ENCODE peak calls at places on chromosomes 12 and 14, in five cellular contexts. One of them, this sample, is unnamed.

GRCh38 chr14:77580964-77581505 is 35.4 kb downstream of the SPTLC2 start:
- DNase-seq in uterus: no peak
- DNase-seq in body of pancreas: no peak
- DNase-seq in transverse colon: no peak
- DNase-seq in tibial nerve: no peak
- DNase-seq in this sample: no peak

GRCh38 chr14:98826618-98827017 is 445.4 kb downstream of the BCL11B start:
- DNase-seq in uterus: no peak
- DNase-seq in body of pancreas: no peak
- DNase-seq in transverse colon: no peak
- DNase-seq in tibial nerve: no peak
- DNase-seq in this sample: no peak

GRCh38 chr12:1803736-1804135 is 16.6 kb upstream of the LRTM2 start:
- DNase-seq in uterus: peak; percentile 14
- DNase-seq in tibial nerve: no peak
- DNase-seq in transverse colon: peak; percentile 6
- DNase-seq in body of pancreas: no peak
- DNase-seq in this sample: no peak

GRCh38 chr12:99984271-99985128 is at the start of gene ANKS1B:
- DNase-seq in uterus: peak; percentile 55
- DNase-seq in transverse colon: peak; percentile 24
- DNase-seq in body of pancreas: peak; percentile 36
- DNase-seq in tibial nerve: no peak
- DNase-seq in this sample: no peak

GRCh38 chr12:30358113-30358512 is 337.6 kb downstream of the IPO8 start:
- DNase-seq in uterus: no peak
- DNase-seq in body of pancreas: no peak
- DNase-seq in transverse colon: no peak
- DNase-seq in tibial nerve: no peak
- DNase-seq in this sample: no peak

GRCh38 chr14:71228711-71229110 is 321.5 kb downstream of the PCNX1 start:
- DNase-seq in transverse colon: no peak
- DNase-seq in uterus: no peak
- DNase-seq in tibial nerve: no peak
- DNase-seq in body of pancreas: no peak
- DNase-seq in this sample: no peak

GRCh38 chr12:46266382-46266791 is 2.5 kb downstream of the SLC38A1 start:
- DNase-seq in body of pancreas: no peak
- DNase-seq in uterus: no peak
- DNase-seq in tibial nerve: no peak
- DNase-seq in transverse colon: peak; percentile 63
- DNase-seq in this sample: no peak

GRCh38 chr12:2288875-2289274 is 236.1 kb downstream of the CACNA1C start:
- DNase-seq in body of pancreas: no peak
- DNase-seq in transverse colon: no peak
- DNase-seq in uterus: no peak
- DNase-seq in tibial nerve: no peak
- DNase-seq in this sample: no peak

GRCh38 chr12:109277899-109278762 is 31.0 kb downstream of the FOXN4 start:
- DNase-seq in tibial nerve: no peak
- DNase-seq in transverse colon: no peak
- DNase-seq in body of pancreas: no peak
- DNase-seq in uterus: peak; percentile 66
- DNase-seq in this sample: no peak

GRCh38 chr14:39266589-39266870 is 32.8 kb downstream of the MIA2 start:
- DNase-seq in uterus: peak; percentile 62
- DNase-seq in tibial nerve: peak; percentile 18
- DNase-seq in transverse colon: peak; percentile 89
- DNase-seq in body of pancreas: peak; percentile 92
- DNase-seq in this sample: peak; percentile 14

GRCh38 chr12:128982134-128982533 is 128.9 kb downstream of the GLT1D1 start:
- DNase-seq in tibial nerve: no peak
- DNase-seq in body of pancreas: no peak
- DNase-seq in uterus: no peak
- DNase-seq in transverse colon: no peak
- DNase-seq in this sample: no peak

GRCh38 chr12:50753232-50753769 is 10.6 kb upstream of the ATF1 start:
- DNase-seq in uterus: no peak
- DNase-seq in transverse colon: no peak
- DNase-seq in tibial nerve: no peak
- DNase-seq in body of pancreas: no peak
- DNase-seq in this sample: no peak

GRCh38 chr12:6627598-6627997 is 8.2 kb downstream of the LPAR5 start:
- DNase-seq in transverse colon: no peak
- DNase-seq in body of pancreas: no peak
- DNase-seq in tibial nerve: no peak
- DNase-seq in uterus: no peak
- DNase-seq in this sample: no peak

GRCh38 chr12:123532021-123532420 is 1.5 kb downstream of the RILPL1 start:
- DNase-seq in body of pancreas: no peak
- DNase-seq in uterus: no peak
- DNase-seq in transverse colon: peak; percentile 21
- DNase-seq in tibial nerve: no peak
- DNase-seq in this sample: no peak

GRCh38 chr12:61879229-61879628 is 381.0 kb upstream of the USP15 start:
- DNase-seq in body of pancreas: no peak
- DNase-seq in tibial nerve: no peak
- DNase-seq in transverse colon: no peak
- DNase-seq in uterus: no peak
- DNase-seq in this sample: no peak

GRCh38 chr14:93090826-93091583 is 24.7 kb downstream of the ITPK1 start:
- DNase-seq in body of pancreas: no peak
- DNase-seq in tibial nerve: no peak
- DNase-seq in uterus: peak; percentile 52
- DNase-seq in transverse colon: no peak
- DNase-seq in this sample: no peak

GRCh38 chr14:71137536-71138235 is 230.4 kb downstream of the PCNX1 start:
- DNase-seq in tibial nerve: no peak
- DNase-seq in transverse colon: no peak
- DNase-seq in body of pancreas: no peak
- DNase-seq in uterus: no peak
- DNase-seq in this sample: no peak

GRCh38 chr12:67161322-67161918 is 107.7 kb upstream of the CAND1 start:
- DNase-seq in tibial nerve: no peak
- DNase-seq in body of pancreas: peak; percentile 23
- DNase-seq in transverse colon: peak; percentile 39
- DNase-seq in uterus: no peak
- DNase-seq in this sample: no peak

GRCh38 chr14:74459289-74459946 is 33.4 kb upstream of the SYNDIG1L start:
- DNase-seq in body of pancreas: no peak
- DNase-seq in uterus: no peak
- DNase-seq in tibial nerve: no peak
- DNase-seq in transverse colon: no peak
- DNase-seq in this sample: no peak

GRCh38 chr12:131894981-131895639 is 688 bp downstream of the ULK1 start:
- DNase-seq in uterus: peak; percentile 36
- DNase-seq in transverse colon: peak; percentile 31
- DNase-seq in body of pancreas: no peak
- DNase-seq in tibial nerve: no peak
- DNase-seq in this sample: no peak

GRCh38 chr14:46250113-46250703 is 401.4 kb downstream of the RPL10L start:
- DNase-seq in transverse colon: no peak
- DNase-seq in tibial nerve: no peak
- DNase-seq in body of pancreas: no peak
- DNase-seq in uterus: no peak
- DNase-seq in this sample: no peak

GRCh38 chr12:111606651-111607232 is 7.6 kb upstream of the ATXN2 start:
- DNase-seq in uterus: no peak
- DNase-seq in body of pancreas: no peak
- DNase-seq in tibial nerve: no peak
- DNase-seq in transverse colon: no peak
- DNase-seq in this sample: no peak

GRCh38 chr12:99192489-99192888 is 455.1 kb upstream of the GARIN6 start:
- DNase-seq in transverse colon: no peak
- DNase-seq in uterus: no peak
- DNase-seq in tibial nerve: no peak
- DNase-seq in body of pancreas: no peak
- DNase-seq in this sample: no peak

GRCh38 chr14:65622703-65623102 is 210.2 kb downstream of the FUT8 start:
- DNase-seq in body of pancreas: no peak
- DNase-seq in tibial nerve: no peak
- DNase-seq in uterus: no peak
- DNase-seq in transverse colon: no peak
- DNase-seq in this sample: no peak

GRCh38 chr12:107843351-107844311 is 69.1 kb downstream of the ASCL4 start:
- DNase-seq in uterus: no peak
- DNase-seq in body of pancreas: no peak
- DNase-seq in transverse colon: no peak
- DNase-seq in tibial nerve: no peak
- DNase-seq in this sample: no peak
- H3K27me3 ChIP-seq in uterus: peaks cover 45% of the 10 kb centered on the region
- H3K27me3 ChIP-seq in body of pancreas: no peaks in the 10 kb centered on the region
- H3K27me3 ChIP-seq in transverse colon: peaks cover 84% of the 10 kb centered on the region
- H3K27me3 ChIP-seq in tibial nerve: peaks cover 66% of the 10 kb centered on the region
- H3K27me3 ChIP-seq in this sample: peaks cover 5% of the 10 kb centered on the region

DNA sequence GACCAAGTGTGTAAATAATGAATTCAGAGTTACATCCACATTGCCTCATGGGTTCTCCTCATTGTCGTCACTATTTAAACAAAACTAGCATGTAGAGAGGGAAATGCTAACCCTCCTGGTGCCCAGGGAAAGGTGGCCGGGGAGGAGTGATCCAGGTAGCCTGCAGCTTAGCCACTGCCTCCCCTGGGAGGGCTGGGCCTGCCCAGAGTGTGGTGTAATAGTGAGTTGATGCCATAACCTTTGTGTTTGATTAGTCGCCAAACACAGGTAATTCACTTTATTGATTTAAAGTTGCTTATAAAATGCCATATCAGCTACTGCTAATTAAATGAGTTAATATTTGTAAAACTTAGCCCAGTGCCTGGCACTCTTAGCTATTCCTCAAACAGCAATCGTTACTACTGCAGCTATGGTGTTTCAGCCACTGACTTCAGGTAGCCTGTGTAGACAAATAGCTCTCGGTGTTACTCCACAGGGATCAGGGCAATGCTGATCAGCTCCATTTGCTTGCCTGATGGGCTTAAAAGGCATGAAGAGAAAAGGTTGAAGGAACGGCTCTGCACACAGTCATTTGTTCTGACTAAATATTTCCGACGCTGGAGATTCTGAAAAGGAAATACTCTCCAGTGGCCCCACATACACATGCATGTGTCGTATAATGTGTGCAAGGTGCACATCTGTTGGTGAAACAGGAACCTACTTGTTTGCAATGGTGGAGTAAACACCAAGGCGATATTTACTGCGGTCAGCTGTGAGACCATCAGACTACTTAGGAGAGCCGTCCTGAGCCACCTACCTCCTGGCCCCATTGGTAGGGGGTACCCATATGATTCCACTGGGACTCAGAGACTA is 45.6 kb upstream of the PRMT8 start:
- DNase-seq in uterus: no peak
- DNase-seq in body of pancreas: peak; percentile 27
- DNase-seq in transverse colon: peak; percentile 16
- DNase-seq in tibial nerve: no peak
- DNase-seq in this sample: no peak
- H3K27me3 ChIP-seq in uterus: no peaks in the 10 kb centered on the region
- H3K27me3 ChIP-seq in body of pancreas: no peaks in the 10 kb centered on the region
- H3K27me3 ChIP-seq in transverse colon: no peaks in the 10 kb centered on the region
- H3K27me3 ChIP-seq in tibial nerve: no peaks in the 10 kb centered on the region
- H3K27me3 ChIP-seq in this sample: no peaks in the 10 kb centered on the region

DNA sequence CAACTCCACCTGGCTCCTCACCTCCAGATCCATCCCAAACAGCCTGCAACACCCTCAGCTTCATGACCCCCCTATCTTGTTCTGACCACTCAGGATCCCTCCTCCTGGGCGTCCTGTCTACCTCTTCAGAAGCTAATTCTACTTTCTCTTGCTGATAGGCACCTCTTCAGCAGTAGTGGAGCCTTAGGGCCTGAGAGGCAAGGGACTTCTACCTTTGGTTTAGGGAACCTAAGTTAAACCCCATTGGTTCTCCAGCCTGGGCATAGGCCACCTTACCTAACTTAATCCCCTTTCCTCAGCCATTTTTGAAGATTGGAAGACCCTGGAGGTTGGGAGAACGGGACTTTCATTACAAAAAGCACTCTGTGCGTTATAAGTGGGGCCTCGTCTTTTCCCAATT is 630 bp upstream of the HOXC5 start:
- DNase-seq in transverse colon: no peak
- DNase-seq in uterus: no peak
- DNase-seq in body of pancreas: no peak
- DNase-seq in tibial nerve: no peak
- DNase-seq in this sample: no peak
- H3K27me3 ChIP-seq in transverse colon: peaks cover 100% of the 10 kb centered on the region
- H3K27me3 ChIP-seq in uterus: peaks cover 8% of the 10 kb centered on the region
- H3K27me3 ChIP-seq in body of pancreas: peaks cover 4% of the 10 kb centered on the region
- H3K27me3 ChIP-seq in tibial nerve: peaks cover 53% of the 10 kb centered on the region
- H3K27me3 ChIP-seq in this sample: peaks cover 97% of the 10 kb centered on the region

GRCh38 chr12:112851024-112851777 is 55.6 kb upstream of the OAS1 start:
- DNase-seq in tibial nerve: no peak
- DNase-seq in uterus: no peak
- DNase-seq in body of pancreas: no peak
- DNase-seq in transverse colon: no peak
- DNase-seq in this sample: no peak

GRCh38 chr12:112852127-112852526 is 54.6 kb upstream of the OAS1 start:
- DNase-seq in body of pancreas: no peak
- DNase-seq in tibial nerve: no peak
- DNase-seq in transverse colon: no peak
- DNase-seq in uterus: no peak
- DNase-seq in this sample: no peak

GRCh38 chr12:112852810-112853209 is 54.0 kb upstream of the OAS1 start:
- DNase-seq in tibial nerve: no peak
- DNase-seq in uterus: no peak
- DNase-seq in transverse colon: no peak
- DNase-seq in body of pancreas: no peak
- DNase-seq in this sample: no peak

GRCh38 chr12:112855375-112855774 is 51.4 kb upstream of the OAS1 start:
- DNase-seq in body of pancreas: no peak
- DNase-seq in uterus: no peak
- DNase-seq in tibial nerve: no peak
- DNase-seq in transverse colon: no peak
- DNase-seq in this sample: no peak

DNA sequence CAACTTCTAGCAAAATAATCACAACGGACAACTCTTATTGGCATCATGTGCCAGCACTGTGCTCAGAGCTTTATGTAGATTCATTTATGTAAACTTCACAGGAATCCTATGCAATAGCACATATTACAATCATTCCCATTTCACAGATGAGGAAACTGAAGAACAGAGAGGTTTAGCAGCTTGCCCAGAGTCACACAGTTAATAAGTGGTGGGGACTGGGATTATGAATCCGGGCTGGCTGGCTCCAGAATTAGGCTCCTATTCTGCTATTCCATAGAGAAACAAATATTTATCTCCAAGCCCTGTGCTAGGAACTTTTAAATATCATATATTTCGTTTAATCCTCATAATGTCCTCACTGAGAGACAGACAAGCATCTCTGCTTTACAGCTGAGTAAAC is 52.4 kb upstream of the OAS1 start:
- DNase-seq in body of pancreas: no peak
- DNase-seq in transverse colon: no peak
- DNase-seq in tibial nerve: no peak
- DNase-seq in uterus: no peak
- DNase-seq in this sample: no peak
- H3K27me3 ChIP-seq in body of pancreas: no peaks in the 10 kb centered on the region
- H3K27me3 ChIP-seq in transverse colon: no peaks in the 10 kb centered on the region
- H3K27me3 ChIP-seq in tibial nerve: no peaks in the 10 kb centered on the region
- H3K27me3 ChIP-seq in uterus: no peaks in the 10 kb centered on the region
- H3K27me3 ChIP-seq in this sample: no peaks in the 10 kb centered on the region